ENCODE peak calls at places on chromosome 21, in seven cellular contexts. One of them, this sample, is unnamed.

GRCh38 chr21:36113647-36114428 is 21.0 kb upstream of the CBR3 start:
- DNase-seq in A549: peak
- DNase-seq in uterus: no peak
- DNase-seq in lower lobe of right lung: peak
- DNase-seq in dorsolateral prefrontal cortex: no peak
- DNase-seq in heart left ventricle: no peak
- DNase-seq in H9: no peak
- DNase-seq in this sample: peak

GRCh38 chr21:22421416-22422190 is 1423.4 kb downstream of the NCAM2 start:
- DNase-seq in A549: no peak
- DNase-seq in uterus: no peak
- DNase-seq in lower lobe of right lung: no peak
- DNase-seq in dorsolateral prefrontal cortex: no peak
- DNase-seq in heart left ventricle: no peak
- DNase-seq in H9: no peak
- DNase-seq in this sample: no peak

GRCh38 chr21:19400223-19400770 is 996.7 kb upstream of the TMPRSS15 start:
- DNase-seq in A549: no peak
- DNase-seq in uterus: no peak
- DNase-seq in lower lobe of right lung: no peak
- DNase-seq in dorsolateral prefrontal cortex: no peak
- DNase-seq in heart left ventricle: no peak
- DNase-seq in H9: no peak
- DNase-seq in this sample: no peak

GRCh38 chr21:36478207-36478701 is 1.7 kb downstream of the CLDN14 start:
- DNase-seq in A549: peak
- DNase-seq in uterus: no peak
- DNase-seq in lower lobe of right lung: no peak
- DNase-seq in dorsolateral prefrontal cortex: no peak
- DNase-seq in heart left ventricle: no peak
- DNase-seq in H9: no peak
- DNase-seq in this sample: no peak

GRCh38 chr21:44800103-44800502 is 1.5 kb downstream of the UBE2G2 start:
- DNase-seq in A549: peak
- DNase-seq in uterus: no peak
- DNase-seq in lower lobe of right lung: no peak
- DNase-seq in dorsolateral prefrontal cortex: no peak
- DNase-seq in heart left ventricle: no peak
- DNase-seq in H9: no peak
- DNase-seq in this sample: no peak

GRCh38 chr21:35855463-35855862 is 204.9 kb downstream of the SETD4 start:
- DNase-seq in A549: no peak
- DNase-seq in uterus: no peak
- DNase-seq in lower lobe of right lung: no peak
- DNase-seq in dorsolateral prefrontal cortex: no peak
- DNase-seq in heart left ventricle: no peak
- DNase-seq in H9: no peak
- DNase-seq in this sample: no peak

GRCh38 chr21:45264919-45265515 is 22.7 kb downstream of the POFUT2 start:
- DNase-seq in A549: no peak
- DNase-seq in uterus: no peak
- DNase-seq in lower lobe of right lung: no peak
- DNase-seq in dorsolateral prefrontal cortex: peak
- DNase-seq in heart left ventricle: no peak
- DNase-seq in H9: peak
- DNase-seq in this sample: no peak

GRCh38 chr21:28099296-28099695 is 893.4 kb downstream of the LTN1 start:
- DNase-seq in A549: no peak
- DNase-seq in uterus: peak
- DNase-seq in lower lobe of right lung: no peak
- DNase-seq in dorsolateral prefrontal cortex: no peak
- DNase-seq in heart left ventricle: peak
- DNase-seq in H9: no peak
- DNase-seq in this sample: no peak

GRCh38 chr21:45018131-45019075 is 56.0 kb upstream of the ADARB1 start:
- DNase-seq in A549: no peak
- DNase-seq in uterus: peak
- DNase-seq in lower lobe of right lung: peak
- DNase-seq in dorsolateral prefrontal cortex: peak
- DNase-seq in heart left ventricle: peak
- DNase-seq in H9: no peak
- DNase-seq in this sample: no peak

GRCh38 chr21:16241500-16241963 is 511.8 kb downstream of the USP25 start:
- DNase-seq in A549: peak
- DNase-seq in uterus: no peak
- DNase-seq in lower lobe of right lung: no peak
- DNase-seq in dorsolateral prefrontal cortex: no peak
- DNase-seq in heart left ventricle: no peak
- DNase-seq in H9: peak
- DNase-seq in this sample: no peak

GRCh38 chr21:34802180-34802899 is 133.5 kb downstream of the CLIC6 start:
- DNase-seq in A549: no peak
- DNase-seq in uterus: no peak
- DNase-seq in lower lobe of right lung: no peak
- DNase-seq in dorsolateral prefrontal cortex: no peak
- DNase-seq in heart left ventricle: no peak
- DNase-seq in H9: no peak
- DNase-seq in this sample: no peak

GRCh38 chr21:39616373-39616772 is 3.6 kb downstream of the B3GALT5 start:
- DNase-seq in A549: no peak
- DNase-seq in uterus: no peak
- DNase-seq in lower lobe of right lung: no peak
- DNase-seq in dorsolateral prefrontal cortex: no peak
- DNase-seq in heart left ventricle: no peak
- DNase-seq in H9: no peak
- DNase-seq in this sample: no peak

GRCh38 chr21:35227774-35228173 is 178.7 kb upstream of the RUNX1 start:
- DNase-seq in A549: no peak
- DNase-seq in uterus: no peak
- DNase-seq in lower lobe of right lung: no peak
- DNase-seq in dorsolateral prefrontal cortex: no peak
- DNase-seq in heart left ventricle: no peak
- DNase-seq in H9: no peak
- DNase-seq in this sample: no peak

GRCh38 chr21:35406600-35406999 is 357.5 kb upstream of the RUNX1 start:
- DNase-seq in A549: no peak
- DNase-seq in uterus: no peak
- DNase-seq in lower lobe of right lung: no peak
- DNase-seq in dorsolateral prefrontal cortex: no peak
- DNase-seq in heart left ventricle: no peak
- DNase-seq in H9: no peak
- DNase-seq in this sample: no peak

GRCh38 chr21:36499578-36500471 is 19.9 kb upstream of the CLDN14 start:
- DNase-seq in A549: no peak
- DNase-seq in uterus: peak
- DNase-seq in lower lobe of right lung: no peak
- DNase-seq in dorsolateral prefrontal cortex: no peak
- DNase-seq in heart left ventricle: peak
- DNase-seq in H9: no peak
- DNase-seq in this sample: no peak

GRCh38 chr21:35147439-35147838 is 98.3 kb upstream of the RUNX1 start:
- DNase-seq in A549: no peak
- DNase-seq in uterus: no peak
- DNase-seq in lower lobe of right lung: no peak
- DNase-seq in dorsolateral prefrontal cortex: no peak
- DNase-seq in heart left ventricle: no peak
- DNase-seq in H9: no peak
- DNase-seq in this sample: no peak

GRCh38 chr21:23130308-23130707 is 2132.1 kb downstream of the NCAM2 start:
- DNase-seq in A549: no peak
- DNase-seq in uterus: no peak
- DNase-seq in lower lobe of right lung: no peak
- DNase-seq in dorsolateral prefrontal cortex: no peak
- DNase-seq in heart left ventricle: no peak
- DNase-seq in H9: no peak
- DNase-seq in this sample: no peak

GRCh38 chr21:39006653-39007417 is 176.4 kb downstream of the PSMG1 start:
- DNase-seq in A549: no peak
- DNase-seq in uterus: peak
- DNase-seq in lower lobe of right lung: peak
- DNase-seq in dorsolateral prefrontal cortex: no peak
- DNase-seq in heart left ventricle: peak
- DNase-seq in H9: no peak
- DNase-seq in this sample: no peak

GRCh38 chr21:44955803-44956175 is 16.0 kb downstream of the SLX9 start:
- DNase-seq in A549: no peak
- DNase-seq in uterus: no peak
- DNase-seq in lower lobe of right lung: peak
- DNase-seq in dorsolateral prefrontal cortex: no peak
- DNase-seq in heart left ventricle: peak
- DNase-seq in H9: no peak
- DNase-seq in this sample: no peak

GRCh38 chr21:42986125-42986783 is 11.9 kb downstream of the PKNOX1 start:
- DNase-seq in A549: no peak
- DNase-seq in uterus: no peak
- DNase-seq in lower lobe of right lung: no peak
- DNase-seq in dorsolateral prefrontal cortex: no peak
- DNase-seq in heart left ventricle: no peak
- DNase-seq in H9: no peak
- DNase-seq in this sample: no peak
- H3K27ac ChIP-seq in A549: no peak
- H3K27ac ChIP-seq in uterus: no peak
- H3K27ac ChIP-seq in lower lobe of right lung: no peak
- H3K27ac ChIP-seq in dorsolateral prefrontal cortex: no peak
- H3K27ac ChIP-seq in heart left ventricle: no peak
- H3K27ac ChIP-seq in H9: no peak
- H3K27ac ChIP-seq in this sample: no peak

DNA sequence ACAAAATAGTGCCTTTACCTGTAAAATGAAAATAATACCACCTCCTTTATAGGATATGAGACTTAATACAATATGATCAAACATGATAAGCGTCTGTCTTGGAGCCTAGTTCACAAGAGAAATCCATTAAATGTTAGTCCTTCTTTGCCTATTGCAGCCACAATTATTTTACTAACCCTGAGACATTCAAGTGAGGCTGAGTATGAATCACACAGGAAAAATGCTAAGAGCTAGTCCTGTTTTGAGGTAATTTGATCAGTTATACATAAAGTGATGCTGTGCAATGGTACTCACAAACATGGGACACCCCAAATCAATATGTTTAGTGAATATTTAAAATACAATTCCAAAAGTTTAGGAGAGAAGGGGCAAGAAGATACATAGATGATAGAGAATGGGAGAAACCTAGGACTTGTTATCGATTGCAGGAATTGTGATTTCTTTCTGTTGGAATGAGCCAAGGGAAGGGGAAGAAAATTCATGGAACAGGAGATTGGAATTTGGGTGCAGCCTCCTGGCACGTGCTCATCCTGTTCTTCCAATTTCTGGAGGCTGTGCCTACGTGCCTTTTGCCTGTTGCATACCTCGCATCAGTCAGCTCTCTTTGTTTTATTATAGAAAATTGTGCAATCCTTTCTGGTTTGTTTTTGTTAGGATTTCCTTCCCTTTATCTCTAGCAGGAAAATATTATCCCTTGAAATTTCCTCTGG is 39.9 kb upstream of the BACH1 start:
- DNase-seq in A549: peak
- DNase-seq in uterus: no peak
- DNase-seq in lower lobe of right lung: no peak
- DNase-seq in dorsolateral prefrontal cortex: no peak
- DNase-seq in heart left ventricle: no peak
- DNase-seq in H9: no peak
- DNase-seq in this sample: no peak
- H3K27ac ChIP-seq in A549: peak
- H3K27ac ChIP-seq in uterus: no peak
- H3K27ac ChIP-seq in lower lobe of right lung: no peak
- H3K27ac ChIP-seq in dorsolateral prefrontal cortex: no peak
- H3K27ac ChIP-seq in heart left ventricle: no peak
- H3K27ac ChIP-seq in H9: no peak
- H3K27ac ChIP-seq in this sample: no peak

GRCh38 chr21:41578083-41578482 is 70.1 kb upstream of the TMPRSS2 start:
- DNase-seq in A549: no peak
- DNase-seq in uterus: no peak
- DNase-seq in lower lobe of right lung: no peak
- DNase-seq in dorsolateral prefrontal cortex: no peak
- DNase-seq in heart left ventricle: no peak
- DNase-seq in H9: no peak
- DNase-seq in this sample: no peak

GRCh38 chr21:41581592-41582228 is 73.8 kb upstream of the TMPRSS2 start:
- DNase-seq in A549: no peak
- DNase-seq in uterus: no peak
- DNase-seq in lower lobe of right lung: no peak
- DNase-seq in dorsolateral prefrontal cortex: no peak
- DNase-seq in heart left ventricle: no peak
- DNase-seq in H9: no peak
- DNase-seq in this sample: no peak

GRCh38 chr21:41578708-41579107 is 70.8 kb upstream of the TMPRSS2 start:
- DNase-seq in A549: no peak
- DNase-seq in uterus: no peak
- DNase-seq in lower lobe of right lung: no peak
- DNase-seq in dorsolateral prefrontal cortex: no peak
- DNase-seq in heart left ventricle: no peak
- DNase-seq in H9: no peak
- DNase-seq in this sample: no peak

GRCh38 chr21:41580758-41581554 is 73.0 kb upstream of the TMPRSS2 start:
- DNase-seq in A549: no peak
- DNase-seq in uterus: no peak
- DNase-seq in lower lobe of right lung: no peak
- DNase-seq in dorsolateral prefrontal cortex: no peak
- DNase-seq in heart left ventricle: no peak
- DNase-seq in H9: no peak
- DNase-seq in this sample: no peak

DNA sequence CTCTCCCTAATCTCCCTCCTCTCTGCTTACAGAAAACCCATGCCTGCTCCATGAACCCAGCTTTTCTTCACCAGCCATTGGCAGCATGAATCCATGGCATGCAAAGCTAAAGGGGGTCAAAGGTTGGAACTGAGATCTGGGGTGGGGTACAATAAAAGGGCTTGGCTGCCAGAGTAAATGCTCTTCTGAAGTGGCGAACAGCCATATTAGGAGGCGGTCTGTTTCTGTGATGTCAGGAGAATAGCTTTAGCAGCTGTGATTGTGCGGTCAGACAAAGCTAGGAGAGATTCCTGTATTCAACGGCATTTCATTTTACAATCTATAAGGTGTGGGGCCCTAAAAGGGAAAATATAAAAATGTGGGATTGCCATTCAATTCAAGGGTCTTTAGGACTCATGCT is 71.7 kb upstream of the TMPRSS2 start:
- DNase-seq in A549: no peak
- DNase-seq in uterus: no peak
- DNase-seq in lower lobe of right lung: no peak
- DNase-seq in dorsolateral prefrontal cortex: no peak
- DNase-seq in heart left ventricle: no peak
- DNase-seq in H9: no peak
- DNase-seq in this sample: no peak
- H3K27ac ChIP-seq in A549: no peak
- H3K27ac ChIP-seq in uterus: no peak
- H3K27ac ChIP-seq in lower lobe of right lung: no peak
- H3K27ac ChIP-seq in dorsolateral prefrontal cortex: no peak
- H3K27ac ChIP-seq in heart left ventricle: no peak
- H3K27ac ChIP-seq in H9: no peak
- H3K27ac ChIP-seq in this sample: no peak

DNA sequence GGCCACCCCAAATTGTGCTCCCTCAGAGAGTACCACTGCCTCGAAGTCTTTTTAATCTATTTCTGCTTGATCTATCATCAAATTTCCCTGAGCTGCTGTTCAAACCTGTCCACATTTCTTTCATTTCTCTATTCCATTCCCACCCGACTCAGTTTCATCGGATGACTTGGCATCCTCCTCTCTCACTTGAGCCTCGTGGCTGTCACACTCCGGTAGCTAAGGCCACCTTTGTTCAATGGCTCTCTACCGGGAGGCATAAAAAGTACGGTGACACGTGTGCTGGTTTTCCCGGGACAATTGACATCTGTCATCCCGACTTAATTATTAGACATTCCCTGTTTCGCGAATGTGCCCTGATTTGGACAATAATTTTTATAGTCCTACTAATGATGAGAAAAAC is 22.6 kb downstream of the MIS18A start:
- DNase-seq in A549: no peak
- DNase-seq in uterus: no peak
- DNase-seq in lower lobe of right lung: no peak
- DNase-seq in dorsolateral prefrontal cortex: no peak
- DNase-seq in heart left ventricle: no peak
- DNase-seq in H9: no peak
- DNase-seq in this sample: no peak
- H3K27ac ChIP-seq in A549: no peak
- H3K27ac ChIP-seq in uterus: peak
- H3K27ac ChIP-seq in lower lobe of right lung: no peak
- H3K27ac ChIP-seq in dorsolateral prefrontal cortex: no peak
- H3K27ac ChIP-seq in heart left ventricle: peak
- H3K27ac ChIP-seq in H9: no peak
- H3K27ac ChIP-seq in this sample: no peak